ENCODE peak calls at places on chromosome 10, in eight cellular contexts. One of them, this sample, is unnamed.

GRCh38 chr10:17426263-17426600 is 28.2 kb downstream of the ST8SIA6 start:
- DNase-seq in retina: peak
- DNase-seq in hippocampal formation: no peak
- DNase-seq in prostate gland: no peak
- DNase-seq in stimulated activated CD4-positive, alpha-beta T cell treated with anti-CD3 and anti-CD28 coated beads, Interleukin-4, amount 100 ng/mL, for 24 hours: no peak
- DNase-seq in AG08396: no peak
- DNase-seq in fibroblast of lung: no peak
- DNase-seq in activated CD4-positive, alpha-beta T cell treated with anti-CD3 and anti-CD28 coated beads, Interleukin-2, amount 50 U/mL, for 4 hours: no peak
- DNase-seq in this sample: no peak

GRCh38 chr10:131909014-131909808 is 8.4 kb downstream of the PPP2R2D start:
- DNase-seq in retina: no peak
- DNase-seq in hippocampal formation: no peak
- DNase-seq in prostate gland: no peak
- DNase-seq in stimulated activated CD4-positive, alpha-beta T cell treated with anti-CD3 and anti-CD28 coated beads, Interleukin-4, amount 100 ng/mL, for 24 hours: no peak
- DNase-seq in AG08396: no peak
- DNase-seq in fibroblast of lung: no peak
- DNase-seq in activated CD4-positive, alpha-beta T cell treated with anti-CD3 and anti-CD28 coated beads, Interleukin-2, amount 50 U/mL, for 4 hours: no peak
- DNase-seq in this sample: no peak

GRCh38 chr10:71766717-71767419 is 6.5 kb downstream of the VSIR start:
- DNase-seq in retina: no peak
- DNase-seq in hippocampal formation: no peak
- DNase-seq in prostate gland: no peak
- DNase-seq in stimulated activated CD4-positive, alpha-beta T cell treated with anti-CD3 and anti-CD28 coated beads, Interleukin-4, amount 100 ng/mL, for 24 hours: no peak
- DNase-seq in AG08396: peak
- DNase-seq in fibroblast of lung: peak
- DNase-seq in activated CD4-positive, alpha-beta T cell treated with anti-CD3 and anti-CD28 coated beads, Interleukin-2, amount 50 U/mL, for 4 hours: no peak
- DNase-seq in this sample: no peak

GRCh38 chr10:1360011-1360580 is 303.9 kb downstream of the WDR37 start:
- DNase-seq in retina: peak
- DNase-seq in hippocampal formation: no peak
- DNase-seq in prostate gland: no peak
- DNase-seq in stimulated activated CD4-positive, alpha-beta T cell treated with anti-CD3 and anti-CD28 coated beads, Interleukin-4, amount 100 ng/mL, for 24 hours: no peak
- DNase-seq in AG08396: no peak
- DNase-seq in fibroblast of lung: no peak
- DNase-seq in activated CD4-positive, alpha-beta T cell treated with anti-CD3 and anti-CD28 coated beads, Interleukin-2, amount 50 U/mL, for 4 hours: no peak
- DNase-seq in this sample: no peak

GRCh38 chr10:94680544-94680943 is 3.0 kb upstream of the CYP2C18 start:
- DNase-seq in retina: no peak
- DNase-seq in hippocampal formation: no peak
- DNase-seq in prostate gland: no peak
- DNase-seq in stimulated activated CD4-positive, alpha-beta T cell treated with anti-CD3 and anti-CD28 coated beads, Interleukin-4, amount 100 ng/mL, for 24 hours: no peak
- DNase-seq in AG08396: no peak
- DNase-seq in fibroblast of lung: peak
- DNase-seq in activated CD4-positive, alpha-beta T cell treated with anti-CD3 and anti-CD28 coated beads, Interleukin-2, amount 50 U/mL, for 4 hours: no peak
- DNase-seq in this sample: no peak

GRCh38 chr10:117519366-117519765 is 23.2 kb upstream of the EMX2 start:
- DNase-seq in retina: no peak
- DNase-seq in hippocampal formation: no peak
- DNase-seq in prostate gland: no peak
- DNase-seq in stimulated activated CD4-positive, alpha-beta T cell treated with anti-CD3 and anti-CD28 coated beads, Interleukin-4, amount 100 ng/mL, for 24 hours: no peak
- DNase-seq in AG08396: no peak
- DNase-seq in fibroblast of lung: no peak
- DNase-seq in activated CD4-positive, alpha-beta T cell treated with anti-CD3 and anti-CD28 coated beads, Interleukin-2, amount 50 U/mL, for 4 hours: no peak
- DNase-seq in this sample: no peak

GRCh38 chr10:30494558-30494957 is 60.6 kb downstream of the MAP3K8 start:
- DNase-seq in retina: no peak
- DNase-seq in hippocampal formation: no peak
- DNase-seq in prostate gland: no peak
- DNase-seq in stimulated activated CD4-positive, alpha-beta T cell treated with anti-CD3 and anti-CD28 coated beads, Interleukin-4, amount 100 ng/mL, for 24 hours: no peak
- DNase-seq in AG08396: no peak
- DNase-seq in fibroblast of lung: no peak
- DNase-seq in activated CD4-positive, alpha-beta T cell treated with anti-CD3 and anti-CD28 coated beads, Interleukin-2, amount 50 U/mL, for 4 hours: no peak
- DNase-seq in this sample: no peak

GRCh38 chr10:101241840-101242707 is 12.8 kb upstream of the LBX1 start:
- DNase-seq in retina: no peak
- DNase-seq in hippocampal formation: no peak
- DNase-seq in prostate gland: no peak
- DNase-seq in stimulated activated CD4-positive, alpha-beta T cell treated with anti-CD3 and anti-CD28 coated beads, Interleukin-4, amount 100 ng/mL, for 24 hours: no peak
- DNase-seq in AG08396: peak
- DNase-seq in fibroblast of lung: peak
- DNase-seq in activated CD4-positive, alpha-beta T cell treated with anti-CD3 and anti-CD28 coated beads, Interleukin-2, amount 50 U/mL, for 4 hours: no peak
- DNase-seq in this sample: no peak

GRCh38 chr10:28806481-28806880 is 129.2 kb downstream of the BAMBI start:
- DNase-seq in retina: no peak
- DNase-seq in hippocampal formation: no peak
- DNase-seq in prostate gland: no peak
- DNase-seq in stimulated activated CD4-positive, alpha-beta T cell treated with anti-CD3 and anti-CD28 coated beads, Interleukin-4, amount 100 ng/mL, for 24 hours: no peak
- DNase-seq in AG08396: no peak
- DNase-seq in fibroblast of lung: peak
- DNase-seq in activated CD4-positive, alpha-beta T cell treated with anti-CD3 and anti-CD28 coated beads, Interleukin-2, amount 50 U/mL, for 4 hours: no peak
- DNase-seq in this sample: no peak

GRCh38 chr10:46223064-46223480 is 63.7 kb upstream of the ANTXRL start:
- DNase-seq in retina: no peak
- DNase-seq in hippocampal formation: no peak
- DNase-seq in prostate gland: no peak
- DNase-seq in stimulated activated CD4-positive, alpha-beta T cell treated with anti-CD3 and anti-CD28 coated beads, Interleukin-4, amount 100 ng/mL, for 24 hours: peak
- DNase-seq in AG08396: no peak
- DNase-seq in fibroblast of lung: no peak
- DNase-seq in activated CD4-positive, alpha-beta T cell treated with anti-CD3 and anti-CD28 coated beads, Interleukin-2, amount 50 U/mL, for 4 hours: no peak
- DNase-seq in this sample: no peak